ENCODE peak calls at places on chromosomes 4 and X, in four cellular contexts. One of them, this sample, is unnamed.
A peak's percentile ranks its signal among the peaks of the same experiment; 100 is the strongest.

GRCh38 chr4:111798840-111799239 is 346.4 kb upstream of the FAM241A start:
- DNase-seq in Daoy: no peak
- DNase-seq in psoas muscle: no peak
- DNase-seq in activated CD4-positive, alpha-beta T cell treated with anti-CD3 and anti-CD28 coated beads, Interleukin-2, amount 50 U/mL, for 4 hours: no peak
- DNase-seq in this sample: no peak

GRCh38 chrX:48511561-48511960 is 2.8 kb downstream of the PORCN start:
- DNase-seq in activated CD4-positive, alpha-beta T cell treated with anti-CD3 and anti-CD28 coated beads, Interleukin-2, amount 50 U/mL, for 4 hours: no peak
- DNase-seq in psoas muscle: no peak
- DNase-seq in Daoy: no peak
- DNase-seq in this sample: no peak

GRCh38 chr4:1179976-1180375 is 7.6 kb upstream of the SPON2 start:
- DNase-seq in activated CD4-positive, alpha-beta T cell treated with anti-CD3 and anti-CD28 coated beads, Interleukin-2, amount 50 U/mL, for 4 hours: no peak
- DNase-seq in psoas muscle: no peak
- DNase-seq in Daoy: no peak
- DNase-seq in this sample: no peak

GRCh38 chr4:16019666-16020065 is 56.7 kb upstream of the FGFBP2 start:
- DNase-seq in activated CD4-positive, alpha-beta T cell treated with anti-CD3 and anti-CD28 coated beads, Interleukin-2, amount 50 U/mL, for 4 hours: no peak
- DNase-seq in Daoy: no peak
- DNase-seq in psoas muscle: no peak
- DNase-seq in this sample: no peak

GRCh38 chrX:15087747-15088146 is 182.1 kb downstream of the ASB9 start:
- DNase-seq in Daoy: no peak
- DNase-seq in activated CD4-positive, alpha-beta T cell treated with anti-CD3 and anti-CD28 coated beads, Interleukin-2, amount 50 U/mL, for 4 hours: no peak
- DNase-seq in psoas muscle: no peak
- DNase-seq in this sample: no peak

GRCh38 chr4:76275486-76276126 is 24.1 kb downstream of the FAM47E start:
- DNase-seq in Daoy: no peak
- DNase-seq in activated CD4-positive, alpha-beta T cell treated with anti-CD3 and anti-CD28 coated beads, Interleukin-2, amount 50 U/mL, for 4 hours: no peak
- DNase-seq in psoas muscle: no peak
- DNase-seq in this sample: no peak

GRCh38 chr4:100935090-100935489 is 412.2 kb downstream of the PPP3CA start:
- DNase-seq in Daoy: no peak
- DNase-seq in activated CD4-positive, alpha-beta T cell treated with anti-CD3 and anti-CD28 coated beads, Interleukin-2, amount 50 U/mL, for 4 hours: no peak
- DNase-seq in psoas muscle: no peak
- DNase-seq in this sample: no peak

GRCh38 chr4:107838138-107838618 is 13.4 kb downstream of the SGMS2 start:
- DNase-seq in psoas muscle: no peak
- DNase-seq in Daoy: no peak
- DNase-seq in activated CD4-positive, alpha-beta T cell treated with anti-CD3 and anti-CD28 coated beads, Interleukin-2, amount 50 U/mL, for 4 hours: no peak
- DNase-seq in this sample: no peak

GRCh38 chrX:97027384-97027922 is 143.7 kb downstream of the RPA4 start:
- DNase-seq in Daoy: no peak
- DNase-seq in activated CD4-positive, alpha-beta T cell treated with anti-CD3 and anti-CD28 coated beads, Interleukin-2, amount 50 U/mL, for 4 hours: no peak
- DNase-seq in psoas muscle: no peak
- DNase-seq in this sample: no peak

GRCh38 chr4:19349416-19349815 is 902.3 kb upstream of the SLIT2 start:
- DNase-seq in Daoy: no peak
- DNase-seq in psoas muscle: no peak
- DNase-seq in activated CD4-positive, alpha-beta T cell treated with anti-CD3 and anti-CD28 coated beads, Interleukin-2, amount 50 U/mL, for 4 hours: no peak
- DNase-seq in this sample: no peak

GRCh38 chr4:138405439-138405838 is 163.3 kb upstream of the SLC7A11 start:
- DNase-seq in Daoy: no peak
- DNase-seq in psoas muscle: no peak
- DNase-seq in activated CD4-positive, alpha-beta T cell treated with anti-CD3 and anti-CD28 coated beads, Interleukin-2, amount 50 U/mL, for 4 hours: no peak
- DNase-seq in this sample: no peak

GRCh38 chrX:54157561-54157960 is 25.5 kb downstream of the FAM120C start:
- DNase-seq in Daoy: no peak
- DNase-seq in activated CD4-positive, alpha-beta T cell treated with anti-CD3 and anti-CD28 coated beads, Interleukin-2, amount 50 U/mL, for 4 hours: no peak
- DNase-seq in psoas muscle: no peak
- DNase-seq in this sample: no peak

GRCh38 chr4:134216436-134216835 is 14.8 kb upstream of the PABPC4L start:
- DNase-seq in psoas muscle: no peak
- DNase-seq in Daoy: peak; percentile 57
- DNase-seq in activated CD4-positive, alpha-beta T cell treated with anti-CD3 and anti-CD28 coated beads, Interleukin-2, amount 50 U/mL, for 4 hours: no peak
- DNase-seq in this sample: no peak

GRCh38 chr4:15668566-15669435 is 12.8 kb upstream of the FAM200B start:
- DNase-seq in activated CD4-positive, alpha-beta T cell treated with anti-CD3 and anti-CD28 coated beads, Interleukin-2, amount 50 U/mL, for 4 hours: no peak
- DNase-seq in psoas muscle: no peak
- DNase-seq in Daoy: no peak
- DNase-seq in this sample: no peak

GRCh38 chr4:151801547-151802516 is 41.0 kb upstream of the GATB start:
- DNase-seq in psoas muscle: peak; percentile 38
- DNase-seq in activated CD4-positive, alpha-beta T cell treated with anti-CD3 and anti-CD28 coated beads, Interleukin-2, amount 50 U/mL, for 4 hours: peak; percentile 56
- DNase-seq in Daoy: peak; percentile 29
- DNase-seq in this sample: no peak

GRCh38 chrX:46703980-46704379 is 54.9 kb downstream of the SLC9A7 start:
- DNase-seq in Daoy: no peak
- DNase-seq in activated CD4-positive, alpha-beta T cell treated with anti-CD3 and anti-CD28 coated beads, Interleukin-2, amount 50 U/mL, for 4 hours: no peak
- DNase-seq in psoas muscle: no peak
- DNase-seq in this sample: no peak

GRCh38 chr4:17811078-17811603 is 362 bp downstream of the NCAPG start:
- DNase-seq in Daoy: no peak
- DNase-seq in activated CD4-positive, alpha-beta T cell treated with anti-CD3 and anti-CD28 coated beads, Interleukin-2, amount 50 U/mL, for 4 hours: no peak
- DNase-seq in psoas muscle: no peak
- DNase-seq in this sample: no peak

GRCh38 chr4:155433636-155434360 is 57.0 kb upstream of the MAP9 start:
- DNase-seq in Daoy: peak; percentile 17
- DNase-seq in psoas muscle: no peak
- DNase-seq in activated CD4-positive, alpha-beta T cell treated with anti-CD3 and anti-CD28 coated beads, Interleukin-2, amount 50 U/mL, for 4 hours: no peak
- DNase-seq in this sample: no peak

GRCh38 chr4:71406459-71406963 is 67.7 kb downstream of the SLC4A4 start:
- DNase-seq in psoas muscle: no peak
- DNase-seq in Daoy: peak; percentile 3
- DNase-seq in activated CD4-positive, alpha-beta T cell treated with anti-CD3 and anti-CD28 coated beads, Interleukin-2, amount 50 U/mL, for 4 hours: no peak
- DNase-seq in this sample: no peak

GRCh38 chrX:139078342-139078741 is 366.8 kb upstream of the FGF13 start:
- DNase-seq in psoas muscle: no peak
- DNase-seq in Daoy: no peak
- DNase-seq in activated CD4-positive, alpha-beta T cell treated with anti-CD3 and anti-CD28 coated beads, Interleukin-2, amount 50 U/mL, for 4 hours: no peak
- DNase-seq in this sample: no peak

GRCh38 chr4:114226968-114227760 is 247.7 kb upstream of the ARSJ start:
- DNase-seq in psoas muscle: no peak
- DNase-seq in activated CD4-positive, alpha-beta T cell treated with anti-CD3 and anti-CD28 coated beads, Interleukin-2, amount 50 U/mL, for 4 hours: no peak
- DNase-seq in Daoy: no peak
- DNase-seq in this sample: no peak

GRCh38 chrX:1542994-1543725 is 6.2 kb upstream of the P2RY8 start:
- DNase-seq in activated CD4-positive, alpha-beta T cell treated with anti-CD3 and anti-CD28 coated beads, Interleukin-2, amount 50 U/mL, for 4 hours: no peak
- DNase-seq in Daoy: no peak
- DNase-seq in psoas muscle: no peak
- DNase-seq in this sample: no peak

GRCh38 chr4:108240356-108240755 is 71.6 kb upstream of the LEF1 start:
- DNase-seq in psoas muscle: no peak
- DNase-seq in activated CD4-positive, alpha-beta T cell treated with anti-CD3 and anti-CD28 coated beads, Interleukin-2, amount 50 U/mL, for 4 hours: no peak
- DNase-seq in Daoy: no peak
- DNase-seq in this sample: no peak

GRCh38 chrX:56498756-56499155 is 64.7 kb upstream of the UBQLN2 start:
- DNase-seq in psoas muscle: no peak
- DNase-seq in Daoy: no peak
- DNase-seq in activated CD4-positive, alpha-beta T cell treated with anti-CD3 and anti-CD28 coated beads, Interleukin-2, amount 50 U/mL, for 4 hours: no peak
- DNase-seq in this sample: no peak

GRCh38 chr4:6468376-6468775 is 4.0 kb downstream of the PPP2R2C start:
- DNase-seq in Daoy: no peak
- DNase-seq in activated CD4-positive, alpha-beta T cell treated with anti-CD3 and anti-CD28 coated beads, Interleukin-2, amount 50 U/mL, for 4 hours: no peak
- DNase-seq in psoas muscle: no peak
- DNase-seq in this sample: no peak

GRCh38 chr4:156642161-156642560 is 329.4 kb downstream of the PDGFC start:
- DNase-seq in psoas muscle: no peak
- DNase-seq in Daoy: no peak
- DNase-seq in activated CD4-positive, alpha-beta T cell treated with anti-CD3 and anti-CD28 coated beads, Interleukin-2, amount 50 U/mL, for 4 hours: no peak
- DNase-seq in this sample: no peak

GRCh38 chr4:184401397-184402171 is 72.8 kb downstream of the IRF2 start:
- DNase-seq in psoas muscle: no peak
- DNase-seq in Daoy: no peak
- DNase-seq in activated CD4-positive, alpha-beta T cell treated with anti-CD3 and anti-CD28 coated beads, Interleukin-2, amount 50 U/mL, for 4 hours: no peak
- DNase-seq in this sample: no peak

GRCh38 chr4:6986781-6987565 is 56.2 kb upstream of the TADA2B start:
- DNase-seq in activated CD4-positive, alpha-beta T cell treated with anti-CD3 and anti-CD28 coated beads, Interleukin-2, amount 50 U/mL, for 4 hours: peak; percentile 92
- DNase-seq in Daoy: peak; percentile 97
- DNase-seq in psoas muscle: peak; percentile 98
- DNase-seq in this sample: peak; percentile 96

GRCh38 chrX:91434351-91435168 is at the start of gene PABPC5:
- DNase-seq in psoas muscle: peak; percentile 87
- DNase-seq in activated CD4-positive, alpha-beta T cell treated with anti-CD3 and anti-CD28 coated beads, Interleukin-2, amount 50 U/mL, for 4 hours: no peak
- DNase-seq in Daoy: peak; percentile 0
- DNase-seq in this sample: peak; percentile 87

GRCh38 chr4:42391981-42392380 is 5.3 kb upstream of the SHISA3 start:
- DNase-seq in activated CD4-positive, alpha-beta T cell treated with anti-CD3 and anti-CD28 coated beads, Interleukin-2, amount 50 U/mL, for 4 hours: no peak
- DNase-seq in Daoy: peak; percentile 61
- DNase-seq in psoas muscle: no peak
- DNase-seq in this sample: no peak

GRCh38 chrX:126165721-126166401 is at the start of gene DCAF12L2:
- DNase-seq in psoas muscle: peak; percentile 50
- DNase-seq in Daoy: no peak
- DNase-seq in activated CD4-positive, alpha-beta T cell treated with anti-CD3 and anti-CD28 coated beads, Interleukin-2, amount 50 U/mL, for 4 hours: no peak
- DNase-seq in this sample: no peak

GRCh38 chr4:11106769-11107168 is 321.9 kb downstream of the HS3ST1 start:
- DNase-seq in psoas muscle: no peak
- DNase-seq in Daoy: no peak
- DNase-seq in activated CD4-positive, alpha-beta T cell treated with anti-CD3 and anti-CD28 coated beads, Interleukin-2, amount 50 U/mL, for 4 hours: no peak
- DNase-seq in this sample: no peak

GRCh38 chrX:130719399-130719798 is 183.6 kb downstream of the ENOX2 start:
- DNase-seq in activated CD4-positive, alpha-beta T cell treated with anti-CD3 and anti-CD28 coated beads, Interleukin-2, amount 50 U/mL, for 4 hours: no peak
- DNase-seq in Daoy: no peak
- DNase-seq in psoas muscle: no peak
- DNase-seq in this sample: no peak

GRCh38 chr4:186946140-186946539 is 222.5 kb upstream of the FAT1 start:
- DNase-seq in Daoy: no peak
- DNase-seq in activated CD4-positive, alpha-beta T cell treated with anti-CD3 and anti-CD28 coated beads, Interleukin-2, amount 50 U/mL, for 4 hours: no peak
- DNase-seq in psoas muscle: no peak
- DNase-seq in this sample: no peak

GRCh38 chr4:6257243-6258025 is 12.2 kb upstream of the WFS1 start:
- DNase-seq in psoas muscle: no peak
- DNase-seq in activated CD4-positive, alpha-beta T cell treated with anti-CD3 and anti-CD28 coated beads, Interleukin-2, amount 50 U/mL, for 4 hours: no peak
- DNase-seq in Daoy: peak; percentile 61
- DNase-seq in this sample: no peak

GRCh38 chr4:24471623-24472510 is 112.5 kb downstream of the DHX15 start:
- DNase-seq in activated CD4-positive, alpha-beta T cell treated with anti-CD3 and anti-CD28 coated beads, Interleukin-2, amount 50 U/mL, for 4 hours: no peak
- DNase-seq in psoas muscle: peak; percentile 50
- DNase-seq in Daoy: peak; percentile 32
- DNase-seq in this sample: no peak

GRCh38 chr4:2007804-2008670 is 737 bp downstream of the NELFA start:
- DNase-seq in activated CD4-positive, alpha-beta T cell treated with anti-CD3 and anti-CD28 coated beads, Interleukin-2, amount 50 U/mL, for 4 hours: no peak
- DNase-seq in psoas muscle: peak; percentile 53
- DNase-seq in Daoy: no peak
- DNase-seq in this sample: no peak

This sample was measured in ascending aorta.